ENCODE peak calls at places on chromosomes 16 and 17, in seven cellular contexts. G is T-helper 1 cell, X is germinal center, B is dermis blood vessel endothelial cell, M is GM23248, D is skeletal muscle cell, C is AG09319. L is an unnamed sample.

GRCh38 chr16:30027588-30028437 is 3.3 kb downstream of the TLCD3B start:
- DNase-seq in B (no peak), C (no peak), M (no peak), G (no peak), D (no peak), X (no peak), L (no peak)

GRCh38 chr17:75683467-75684041 is 16.4 kb downstream of the SAP30BP start:
- DNase-seq in C (no peak), D (no peak), X (no peak), B (peak), G (no peak), M (peak), L (no peak)

GRCh38 chr16:88649924-88650748 is 717 bp downstream of the CYBA start:
- DNase-seq in G (peak), D (no peak), M (peak), X (peak), C (no peak), B (peak), L (peak)

GRCh38 chr17:65173284-65173793 is 36.2 kb downstream of the RGS9 start:
- DNase-seq in M (peak), X (peak), G (peak), D (peak), B (peak), C (no peak), L (no peak)

GRCh38 chr17:68456529-68457167 is 648 bp downstream of the WIPI1 start:
- DNase-seq in B (peak), M (peak), C (peak), X (no peak), G (no peak), D (peak), L (no peak)

GRCh38 chr17:7218774-7219173 is 862 bp downstream of the DLG4 start:
- DNase-seq in G (no peak), M (no peak), B (no peak), C (no peak), D (no peak), X (no peak), L (no peak)

GRCh38 chr16:53515259-53515658 is 12.2 kb upstream of the AKTIP start:
- DNase-seq in M (peak), X (no peak), D (no peak), G (no peak), B (peak), C (no peak), L (no peak)

GRCh38 chr16:53089434-53090270 is 34.9 kb downstream of the CHD9 start:
- DNase-seq in D (no peak), B (peak), G (no peak), M (peak), C (no peak), X (no peak), L (no peak)

GRCh38 chr17:74521701-74522201 is 9.5 kb downstream of the CD300LB start:
- DNase-seq in C (no peak), G (peak), M (no peak), X (peak), D (no peak), B (no peak), L (peak)

GRCh38 chr17:17227608-17228520 is 9.1 kb downstream of the FLCN start:
- DNase-seq in G (no peak), C (no peak), D (no peak), X (no peak), B (no peak), M (no peak), L (no peak)

GRCh38 chr16:48914070-48914469 is 304.1 kb upstream of the N4BP1 start:
- DNase-seq in B (no peak), G (no peak), M (no peak), D (no peak), X (no peak), C (no peak), L (no peak)

GRCh38 chr16:8660841-8661301 is 13.5 kb upstream of the ABAT start:
- DNase-seq in C (no peak), M (peak), D (no peak), X (peak), G (peak), B (peak), L (no peak)

GRCh38 chr17:28783161-28783560 is 39.4 kb downstream of the TRAF4 start:
- DNase-seq in B (no peak), M (no peak), D (no peak), C (no peak), G (no peak), X (no peak), L (no peak)

GRCh38 chr16:83878838-83879237 is 20.1 kb upstream of the MLYCD start:
- DNase-seq in G (no peak), B (peak), D (no peak), C (no peak), M (peak), X (no peak), L (peak)

GRCh38 chr17:72661093-72661944 is 431.2 kb downstream of the SLC39A11 start:
- DNase-seq in X (no peak), D (no peak), C (no peak), B (no peak), G (no peak), M (no peak), L (no peak)

GRCh38 chr16:9316008-9316407 is 224.6 kb downstream of the HAPSTR1 start:
- DNase-seq in B (no peak), D (no peak), M (no peak), G (no peak), X (no peak), C (no peak), L (no peak)

GRCh38 chr17:28741358-28742349 is 2.2 kb upstream of the TRAF4 start:
- DNase-seq in X (peak), D (no peak), C (no peak), G (no peak), M (no peak), B (no peak), L (peak)

GRCh38 chr17:8846768-8847211 is 20.7 kb downstream of the PIK3R6 start:
- DNase-seq in B (peak), G (no peak), D (no peak), C (no peak), M (peak), X (no peak), L (no peak)

GRCh38 chr17:61279476-61280145 is 120.0 kb upstream of the TBX2 start:
- DNase-seq in M (peak), B (no peak), C (no peak), D (peak), G (no peak), X (no peak), L (no peak)

GRCh38 chr16:55189179-55189578 is 134.8 kb upstream of the IRX6 start:
- DNase-seq in C (no peak), G (no peak), D (no peak), B (no peak), M (no peak), X (no peak), L (no peak)

GRCh38 chr16:50509521-50510341 is 38.5 kb upstream of the NKD1 start:
- DNase-seq in G (peak), B (peak), M (peak), C (no peak), X (peak), D (no peak), L (no peak)

GRCh38 chr16:67431805-67432476 is 1.0 kb downstream of the HSD11B2 start:
- DNase-seq in B (no peak), C (no peak), M (no peak), G (no peak), X (no peak), D (no peak), L (no peak)

GRCh38 chr17:44350733-44351226 is 5.7 kb downstream of the GRN start:
- DNase-seq in B (peak), D (no peak), C (no peak), G (peak), M (peak), X (peak), L (peak)

GRCh38 chr16:15966420-15967222 is 17.2 kb downstream of the ABCC1 start:
- DNase-seq in M (peak), G (no peak), B (peak), D (peak), C (no peak), X (no peak), L (no peak)

GRCh38 chr16:79288046-79288445 is 312.5 kb downstream of the MAF start:
- DNase-seq in B (no peak), G (peak), X (no peak), D (no peak), C (no peak), M (no peak), L (no peak)